ENCODE peak calls at places on chromosomes 12 and 14, in four cellular contexts. H is right atrium auricular region, R is colonic mucosa, B is dorsolateral prefrontal cortex. A is an unnamed sample.

GRCh38 chr12:89856431-89856830 is 147.8 kb upstream of the ATP2B1 start:
- DNase-seq in H (no peak), R (no peak), B (no peak), A (no peak)

GRCh38 chr14:98404811-98405210 is 867.2 kb downstream of the BCL11B start:
- DNase-seq in H (no peak), R (no peak), B (no peak), A (no peak)

GRCh38 chr12:131986361-131986760 is 36.6 kb downstream of the EP400 start:
- DNase-seq in H (peak; percentile 36), R (no peak), B (no peak), A (no peak)

GRCh38 chr12:102950107-102950949 is 7.1 kb upstream of the ASCL1 start:
- DNase-seq in H (no peak), R (no peak), B (peak; percentile 32), A (no peak)

GRCh38 chr12:107967170-107967569 is 161.9 kb upstream of the WSCD2 start:
- DNase-seq in H (no peak), R (no peak), B (no peak), A (no peak)

GRCh38 chr12:89450922-89451321 is 73.7 kb downstream of the GALNT4 start:
- DNase-seq in H (no peak), R (no peak), B (no peak), A (no peak)

GRCh38 chr12:112979281-112979680 is 962 bp downstream of the OAS2 start:
- DNase-seq in H (peak; percentile 65), R (peak; percentile 30), B (no peak), A (no peak)

GRCh38 chr12:76848132-76848531 is 30.7 kb downstream of the CSRP2 start:
- DNase-seq in H (no peak), R (no peak), B (no peak), A (no peak)

GRCh38 chr12:21615441-21615840 is 10.8 kb upstream of the GYS2 start:
- DNase-seq in H (no peak), R (no peak), B (no peak), A (no peak)

GRCh38 chr12:67025543-67026114 is 243.5 kb upstream of the CAND1 start:
- DNase-seq in H (no peak), R (peak; percentile 40), B (no peak), A (no peak)

GRCh38 chr12:28966049-28966778 is 182.9 kb upstream of the FAR2 start:
- DNase-seq in H (no peak), R (no peak), B (no peak), A (no peak)

GRCh38 chr12:54032627-54033100 is at the start of gene HOXC5:
- DNase-seq in H (peak; percentile 69), R (peak; percentile 65), B (no peak), A (peak; percentile 85)

GRCh38 chr14:68815288-68816182 is 22.7 kb upstream of the ZFP36L1 start:
- DNase-seq in H (peak; percentile 71), R (no peak), B (no peak), A (no peak)

GRCh38 chr14:64730061-64730440 is 25.8 kb downstream of the PLEKHG3 start:
- DNase-seq in H (no peak), R (no peak), B (peak; percentile 7), A (no peak)

GRCh38 chr12:29807125-29807524 is 23.4 kb upstream of the TMTC1 start:
- DNase-seq in H (no peak), R (no peak), B (no peak), A (no peak)

GRCh38 chr12:51382173-51382572 is 9.0 kb downstream of the GALNT6 start:
- DNase-seq in H (no peak), R (no peak), B (no peak), A (no peak)

GRCh38 chr12:123363743-123364531 is 710 bp downstream of the SBNO1 start:
- DNase-seq in H (no peak), R (peak; percentile 65), B (peak; percentile 26), A (no peak)

GRCh38 chr12:93025145-93026103 is 96.3 kb upstream of the EEA1 start:
- DNase-seq in H (no peak), R (no peak), B (no peak), A (no peak)

GRCh38 chr12:86445361-86445760 is 189.2 kb upstream of the MGAT4C start:
- DNase-seq in H (no peak), R (no peak), B (no peak), A (no peak)

GRCh38 chr12:115023279-115023678 is 339.3 kb upstream of the TBX3 start:
- DNase-seq in H (no peak), R (peak; percentile 20), B (peak; percentile 38), A (no peak)

GRCh38 chr14:51520087-51520486 is 131.6 kb upstream of the FRMD6 start:
- DNase-seq in H (no peak), R (no peak), B (no peak), A (no peak)

GRCh38 chr12:14257303-14257733 is 108.2 kb upstream of the ATF7IP start:
- DNase-seq in H (no peak), R (no peak), B (peak; percentile 92), A (no peak)
- H3K4me3 ChIP-seq in H (no peak overlapping the region), R (no peak overlapping the region), B (peak overlapping the region; percentile 18), A (peak overlapping the region; percentile 57)

GRCh38 chr12:64747681-64748080 is 11.5 kb downstream of the GNS start:
- DNase-seq in H (no peak), R (no peak), B (no peak), A (no peak)
- H3K27ac ChIP-seq in H (no peak overlapping the region), R (no peak overlapping the region), B (no peak overlapping the region), A (no peak overlapping the region)

DNA sequence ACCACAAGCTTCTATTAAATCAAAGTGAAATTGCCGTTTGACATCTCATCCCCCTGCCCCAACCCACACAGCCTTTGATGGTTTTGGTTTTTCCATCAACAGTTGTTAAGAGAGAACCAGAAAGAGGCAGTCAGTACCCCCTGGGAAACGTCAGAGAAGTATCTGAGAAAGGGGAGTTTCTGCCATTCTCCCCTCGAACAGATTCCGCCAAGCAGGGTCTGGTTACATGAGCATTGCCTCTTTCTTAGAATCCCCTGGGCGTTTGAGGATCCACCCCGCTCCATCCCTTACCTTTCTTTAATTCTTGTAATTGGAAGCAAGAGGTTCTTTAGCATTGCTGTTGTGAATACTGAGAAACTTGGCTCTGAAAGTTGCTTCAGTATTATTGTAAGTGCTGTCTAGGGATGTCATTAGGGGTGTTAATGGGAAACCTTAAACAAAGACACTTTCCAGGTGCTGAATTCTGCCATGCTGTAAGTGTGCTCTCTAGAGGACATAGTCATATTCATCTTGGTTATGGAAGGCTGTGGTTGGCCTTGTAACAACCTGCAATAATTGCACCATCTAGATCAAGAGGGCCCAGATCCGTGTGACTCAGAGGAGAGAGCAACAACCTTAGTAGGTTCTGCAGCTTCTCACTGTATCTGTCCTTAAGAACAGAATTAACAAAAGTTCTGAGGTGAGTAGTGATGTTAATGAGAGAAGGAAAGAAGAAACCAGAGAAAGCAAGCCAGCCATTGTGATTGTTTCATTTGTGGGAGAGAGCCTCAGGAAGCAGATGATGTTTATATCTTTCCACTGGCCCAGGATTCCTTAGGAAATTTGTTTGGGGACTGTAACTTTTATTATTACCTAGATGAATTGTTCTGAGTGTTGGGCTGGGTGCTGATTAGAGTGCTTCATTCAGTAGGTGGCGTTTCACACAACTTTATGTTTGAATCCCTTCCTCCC is 8.9 kb downstream of the TMBIM6 start:
- DNase-seq in H (no peak), R (no peak), B (no peak), A (no peak)
- TF ChIP-seq CTCF in H (peak; percentile 13), R (no peak), B (no peak), A (no peak)

GRCh38 chr12:116128779-116129178 is 148.7 kb downstream of the MED13L start:
- DNase-seq in H (no peak), R (no peak), B (no peak), A (no peak)
- H3K4me3 ChIP-seq in H (no peak overlapping the region), R (no peak overlapping the region), B (no peak overlapping the region), A (no peak overlapping the region)